ENCODE peak calls at places on chromosomes 3 and 15, in four cellular contexts. O is H1, R is SK-N-SH, B is WTC11. Y is an unnamed sample.

GRCh38 chr3:49998326-49998725 is 58.4 kb downstream of the RBM6 start:
- DNase-seq in O (no peak), R (no peak), B (no peak), Y (peak)

GRCh38 chr15:44715142-44715796 is 4.0 kb downstream of the B2M start:
- DNase-seq in O (no peak), R (no peak), B (no peak), Y (no peak)

GRCh38 chr3:120326784-120327183 is 22.4 kb downstream of the LRRC58 start:
- DNase-seq in O (no peak), R (no peak), B (no peak), Y (no peak)

GRCh38 chr3:171851685-171852084 is 8.5 kb downstream of the TMEM212 start:
- DNase-seq in O (no peak), R (no peak), B (no peak), Y (no peak)

GRCh38 chr15:36232491-36232890 is 346.9 kb upstream of the CDIN1 start:
- DNase-seq in O (no peak), R (no peak), B (no peak), Y (no peak)

GRCh38 chr15:60074181-60074885 is 70.2 kb downstream of the FOXB1 start:
- DNase-seq in O (no peak), R (no peak), B (no peak), Y (no peak)

GRCh38 chr15:35319354-35319753 is 226.6 kb downstream of the DPH6 start:
- DNase-seq in O (no peak), R (no peak), B (no peak), Y (no peak)

GRCh38 chr3:121592856-121593702 is at the start of gene FBXO40:
- DNase-seq in O (peak), R (no peak), B (peak), Y (peak)

GRCh38 chr3:39668420-39668819 is 141.0 kb upstream of the MYRIP start:
- DNase-seq in O (no peak), R (peak), B (no peak), Y (peak)

GRCh38 chr15:36401586-36401966 is 177.8 kb upstream of the CDIN1 start:
- DNase-seq in O (no peak), R (no peak), B (no peak), Y (no peak)

GRCh38 chr3:14153663-14154062 is 24.7 kb downstream of the XPC start:
- DNase-seq in O (no peak), R (no peak), B (no peak), Y (no peak)

GRCh38 chr3:99084156-99084555 is 182.7 kb upstream of the DCBLD2 start:
- DNase-seq in O (no peak), R (no peak), B (no peak), Y (no peak)

GRCh38 chr15:94069834-94070233 is 161.5 kb upstream of the MCTP2 start:
- DNase-seq in O (no peak), R (no peak), B (no peak), Y (no peak)

GRCh38 chr3:78645628-78646310 is 1122.0 kb downstream of the ROBO1 start:
- DNase-seq in O (no peak), R (peak), B (no peak), Y (peak)

GRCh38 chr3:177647876-177648275 is 450.6 kb upstream of the TBL1XR1 start:
- DNase-seq in O (no peak), R (no peak), B (no peak), Y (no peak)

GRCh38 chr15:66658855-66659254 is 43.2 kb upstream of the SMAD6 start:
- DNase-seq in O (no peak), R (no peak), B (no peak), Y (no peak)

GRCh38 chr15:42413914-42414313 is 54.6 kb downstream of the CAPN3 start:
- DNase-seq in O (no peak), R (no peak), B (no peak), Y (no peak)

GRCh38 chr3:51706788-51707731 is at the start of gene GRM2:
- DNase-seq in O (peak), R (peak), B (peak), Y (peak)

GRCh38 chr3:150721285-150722130 is 17.8 kb upstream of the ERICH6 start:
- DNase-seq in O (no peak), R (peak), B (no peak), Y (peak)

GRCh38 chr3:31581660-31582059 is 48.9 kb downstream of the STT3B start:
- DNase-seq in O (no peak), R (no peak), B (no peak), Y (no peak)

GRCh38 chr3:78402720-78403119 is 1362.8 kb downstream of the ROBO2 start:
- DNase-seq in O (no peak), R (no peak), B (no peak), Y (no peak)

GRCh38 chr15:69953816-69954215 is 143.9 kb downstream of the TLE3 start:
- DNase-seq in O (no peak), R (no peak), B (no peak), Y (no peak)

GRCh38 chr15:98881526-98882517 is 125.8 kb downstream of the PGPEP1L start:
- DNase-seq in O (no peak), R (peak), B (no peak), Y (peak)

GRCh38 chr3:129034650-129035049 is 25.9 kb upstream of the GP9 start:
- DNase-seq in O (no peak), R (peak), B (no peak), Y (no peak)

GRCh38 chr15:44261007-44261706 is 27.4 kb upstream of the GOLM2 start:
- DNase-seq in O (peak), R (no peak), B (peak), Y (no peak)

GRCh38 chr3:124916837-124917409 is 17.6 kb downstream of the MUC13 start:
- DNase-seq in O (no peak), R (peak), B (no peak), Y (no peak)

DNA sequence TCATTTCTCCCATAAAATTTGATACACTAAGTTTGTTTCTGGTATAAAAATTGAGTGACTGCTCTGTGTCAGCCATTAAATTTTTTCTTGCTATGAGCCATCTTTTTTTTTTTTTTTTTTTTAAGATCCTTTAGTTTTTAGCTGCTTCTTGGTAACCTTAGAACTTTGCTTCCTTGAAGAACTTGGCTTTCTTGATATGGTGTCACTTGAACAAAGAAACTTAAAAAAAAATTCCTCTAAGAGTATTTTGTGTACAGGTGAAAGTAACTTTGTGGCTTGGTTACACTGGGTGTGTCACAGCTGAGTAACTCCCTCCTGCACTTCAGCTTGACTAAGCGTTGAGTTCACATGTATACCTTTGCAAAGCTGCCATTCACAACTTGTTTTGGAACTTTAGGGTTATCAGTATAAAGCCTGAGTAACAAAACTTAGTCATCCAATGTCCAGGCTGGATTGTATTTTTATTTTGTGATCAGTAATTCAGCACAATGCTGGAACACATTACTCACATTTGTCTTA is 6.5 kb downstream of the CHD2 start:
- DNase-seq in O (no peak), R (no peak), B (no peak), Y (no peak)
- TF ChIP-seq TEAD4 in O (no peak), R (no peak), B (no peak), Y (no peak)

DNA sequence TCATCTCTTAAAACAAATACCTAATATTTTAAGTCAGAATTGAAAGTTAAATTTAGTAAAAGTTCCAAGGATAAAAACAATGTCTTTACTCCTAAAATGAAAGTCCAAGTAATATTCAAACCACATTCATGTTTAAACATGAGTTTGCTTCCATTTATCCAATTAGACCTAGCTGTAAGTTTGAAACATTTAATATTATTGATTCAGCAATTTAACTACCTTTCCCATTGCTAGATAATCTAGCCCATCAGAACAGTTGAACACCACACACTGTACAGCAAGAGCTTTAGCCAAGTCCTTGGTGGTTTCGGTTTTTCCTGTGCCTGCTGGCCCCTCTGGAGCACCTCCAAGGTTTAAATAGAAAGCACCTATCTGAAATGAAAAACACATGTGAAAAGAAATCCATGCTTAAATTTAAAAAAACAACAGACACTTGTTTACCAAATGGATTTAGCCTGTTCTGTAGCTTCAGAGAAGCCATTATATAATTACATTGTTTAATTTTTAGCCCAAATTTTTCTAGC is 97.8 kb downstream of the DNAH12 start:
- DNase-seq in O (no peak), R (no peak), B (no peak), Y (peak)
- TF ChIP-seq TEAD4 in O (no peak), R (no peak), B (no peak), Y (no peak)

GRCh38 chr15:32965897-32966296 is 228.6 kb downstream of the FMN1 start:
- DNase-seq in O (no peak), R (no peak), B (no peak), Y (no peak)
- TF ChIP-seq TEAD4 in O (no peak), R (no peak), B (no peak), Y (no peak)

DNA sequence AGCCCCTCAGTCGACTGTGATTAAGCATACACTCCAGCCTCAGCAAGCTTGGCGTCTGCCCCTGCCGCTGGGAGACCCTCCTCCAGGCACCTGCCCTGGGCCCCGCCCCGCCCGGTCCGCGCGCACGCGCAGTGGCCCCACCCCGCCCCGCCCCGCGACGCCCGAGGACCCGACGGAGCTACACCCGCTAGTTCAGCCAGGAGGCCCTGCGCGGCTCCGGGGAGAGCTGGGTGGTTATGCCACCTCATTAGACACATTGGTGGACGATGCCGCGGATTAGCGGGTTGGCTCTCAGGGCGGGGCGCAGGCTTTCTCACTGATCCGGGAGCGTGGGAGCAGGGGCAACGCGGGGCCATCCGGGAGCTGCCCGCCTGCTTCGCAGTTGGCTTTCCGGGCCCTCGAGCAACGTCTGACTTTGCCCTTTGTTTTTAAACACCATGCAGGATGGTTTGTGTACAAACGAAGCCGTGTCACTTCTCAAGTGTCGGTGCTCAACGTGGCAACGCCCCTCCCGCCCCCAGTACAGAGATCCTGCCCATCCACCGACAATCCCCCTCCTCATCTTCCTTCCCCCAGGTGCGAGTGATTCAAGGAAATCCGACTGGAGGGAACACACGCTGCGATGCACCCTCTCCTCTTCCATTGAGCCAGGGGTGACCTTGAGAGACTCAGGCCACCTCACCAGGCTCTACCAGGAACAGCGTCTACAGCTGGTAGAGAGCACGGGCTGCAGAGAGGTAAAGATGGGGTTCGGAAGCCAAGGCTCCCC is 109.3 kb downstream of the SHQ1 start:
- DNase-seq in O (peak), R (peak), B (peak), Y (peak)
- TF ChIP-seq TEAD4 in O (no peak), R (no peak), B (no peak), Y (no peak)

DNA sequence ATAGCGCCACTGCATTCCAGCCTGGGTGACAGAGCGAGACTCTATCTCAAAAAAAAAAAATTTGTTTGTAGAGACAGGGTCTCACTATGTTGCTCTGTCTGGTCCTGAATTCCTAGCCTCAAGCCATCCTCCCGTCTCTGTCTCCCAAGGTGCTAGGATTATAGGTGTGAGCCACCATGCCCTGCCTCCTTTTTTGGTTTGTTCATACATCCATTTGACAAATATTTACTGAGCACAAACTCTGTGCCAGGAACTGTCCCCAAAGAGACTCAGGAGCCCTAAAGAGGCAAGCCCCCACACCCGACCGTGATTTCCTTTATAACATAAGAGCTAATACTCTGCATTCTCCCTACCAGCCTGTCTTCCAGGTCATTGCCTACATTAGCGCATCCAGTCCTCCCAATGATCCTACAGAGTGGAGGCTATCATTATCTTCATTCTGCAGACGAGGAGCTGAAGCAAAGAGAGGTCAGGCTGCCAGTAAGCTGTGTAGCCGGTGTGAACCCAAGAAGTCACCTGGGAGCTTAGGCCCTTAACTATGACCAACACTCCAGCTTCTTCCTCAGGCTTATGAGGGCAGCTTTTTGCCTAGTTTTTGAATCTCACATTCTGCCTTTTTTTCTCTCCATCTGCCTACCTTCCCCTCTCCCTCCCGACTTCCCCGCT is 6.3 kb upstream of the PXK start:
- DNase-seq in O (no peak), R (no peak), B (no peak), Y (peak)
- TF ChIP-seq TEAD4 in O (no peak), R (no peak), B (no peak), Y (no peak)

GRCh38 chr15:55789066-55789660 is 46.2 kb upstream of the PRTG start:
- DNase-seq in O (peak), R (no peak), B (peak), Y (peak)
- TF ChIP-seq TEAD4 in O (no peak), R (no peak), B (no peak), Y (no peak)

GRCh38 chr15:76057332-76058000 is 2.3 kb upstream of the TMEM266 start:
- DNase-seq in O (no peak), R (peak), B (peak), Y (peak)

GRCh38 chr15:76061700-76062099 is 1.9 kb downstream of the TMEM266 start:
- DNase-seq in O (no peak), R (no peak), B (no peak), Y (no peak)

GRCh38 chr15:76060098-76060989 is 559 bp downstream of the TMEM266 start:
- DNase-seq in O (no peak), R (no peak), B (no peak), Y (no peak)

GRCh38 chr15:76058714-76059319 is 968 bp upstream of the TMEM266 start:
- DNase-seq in O (no peak), R (peak), B (peak), Y (peak)

GRCh38 chr15:76059320-76060097 is at the start of gene TMEM266:
- DNase-seq in O (peak), R (peak), B (peak), Y (peak)
- TF ChIP-seq TEAD4 in O (no peak), R (no peak), B (no peak), Y (no peak)

Y was measured in K562.